ENCODE peak calls at places on chromosomes 16 and 17, in nine cellular contexts. X is endodermal cell; M is neural progenitor cell; T is PC-3; L is foreskin keratinocyte; G is right cardiac atrium; A is ascending aorta; N is naive thymus-derived CD4-positive, alpha-beta T cell; H is small intestine. Y is an unnamed sample. For H3K4me1, the result is how much of the 10 kb centered on the place peaks cover.

GRCh38 chr16:80007216-80007615 is 406.7 kb upstream of the MAF start:
- DNase-seq in X (no peak), M (no peak), T (no peak), L (no peak), G (no peak), A (no peak), N (no peak), H (no peak), Y (no peak)

GRCh38 chr17:45050680-45051059 is 762 bp downstream of the DCAKD start:
- DNase-seq in X (peak), M (peak), T (no peak), L (peak), G (no peak), A (no peak), N (peak), H (peak), Y (peak)

GRCh38 chr17:66652840-66653507 is 181.9 kb upstream of the CACNG5 start:
- DNase-seq in X (no peak), M (no peak), T (peak), L (peak), G (no peak), A (no peak), N (no peak), H (no peak), Y (no peak)

GRCh38 chr17:40319651-40320550 is 10.9 kb downstream of the RARA start:
- DNase-seq in X (no peak), M (no peak), T (no peak), L (no peak), G (peak), A (peak), N (peak), H (no peak), Y (peak)

GRCh38 chr17:7380855-7381683 is at the start of gene TNK1:
- DNase-seq in X (peak), M (peak), T (peak), L (peak), G (peak), A (peak), N (no peak), H (peak), Y (no peak)

GRCh38 chr16:50267151-50267631 is 840 bp downstream of the ADCY7 start:
- DNase-seq in X (peak), M (no peak), T (no peak), L (no peak), G (peak), A (no peak), N (no peak), H (no peak), Y (no peak)

GRCh38 chr17:68533887-68534700 is 21.9 kb downstream of the PRKAR1A start:
- DNase-seq in X (no peak), M (no peak), T (peak), L (no peak), G (no peak), A (no peak), N (no peak), H (no peak), Y (no peak)

GRCh38 chr17:81524063-81524864 is 3.9 kb upstream of the FSCN2 start:
- DNase-seq in X (no peak), M (no peak), T (no peak), L (no peak), G (peak), A (no peak), N (no peak), H (no peak), Y (peak)

GRCh38 chr16:30867747-30868146 is 26.1 kb downstream of the BCL7C start:
- DNase-seq in X (no peak), M (no peak), T (peak), L (no peak), G (no peak), A (no peak), N (no peak), H (no peak), Y (no peak)

GRCh38 chr17:76544916-76545365 is 5.1 kb downstream of the PRCD start:
- DNase-seq in X (no peak), M (no peak), T (no peak), L (no peak), G (no peak), A (no peak), N (no peak), H (no peak), Y (no peak)

GRCh38 chr17:76542984-76543383 is 3.1 kb downstream of the PRCD start:
- DNase-seq in X (no peak), M (no peak), T (no peak), L (no peak), G (no peak), A (no peak), N (no peak), H (no peak), Y (no peak)

GRCh38 chr17:76542566-76542971 is 2.7 kb downstream of the PRCD start:
- DNase-seq in X (no peak), M (no peak), T (no peak), L (no peak), G (no peak), A (no peak), N (no peak), H (peak), Y (no peak)

GRCh38 chr17:76544123-76544915 is 4.5 kb downstream of the PRCD start:
- DNase-seq in X (no peak), M (no peak), T (no peak), L (no peak), G (peak), A (no peak), N (no peak), H (no peak), Y (peak)

GRCh38 chr17:76543482-76544122 is 3.8 kb downstream of the PRCD start:
- DNase-seq in X (no peak), M (peak), T (no peak), L (no peak), G (peak), A (no peak), N (no peak), H (no peak), Y (no peak)
- H3K4me1 ChIP-seq in X (under half), M (under half), T (under half), L (under half), G (under half), A (under half), N (under half), H (under half), Y (under half)

GRCh38 chr16:89257281-89257731 is 39.8 kb downstream of the ZNF778 start:
- DNase-seq in X (peak), M (peak), T (peak), L (no peak), G (no peak), A (no peak), N (no peak), H (peak), Y (no peak)

GRCh38 chr16:89256651-89257254 is 39.2 kb downstream of the ZNF778 start:
- DNase-seq in X (peak), M (peak), T (peak), L (peak), G (peak), A (peak), N (peak), H (peak), Y (peak)

GRCh38 chr16:89257757-89258465 is 40.4 kb downstream of the ZNF778 start:
- DNase-seq in X (no peak), M (no peak), T (peak), L (no peak), G (no peak), A (no peak), N (no peak), H (peak), Y (no peak)

GRCh38 chr16:89248196-89249005 is 30.9 kb downstream of the ZNF778 start:
- DNase-seq in X (peak), M (no peak), T (no peak), L (no peak), G (no peak), A (no peak), N (no peak), H (no peak), Y (no peak)

GRCh38 chr16:89253548-89254287 is 36.2 kb downstream of the ZNF778 start:
- DNase-seq in X (no peak), M (no peak), T (no peak), L (no peak), G (no peak), A (no peak), N (no peak), H (no peak), Y (no peak)
- H3K4me1 ChIP-seq in X (under half), M (under half), T (under half), L (under half), G (under half), A (under half), N (under half), H (under half), Y (under half)

GRCh38 chr17:77140166-77140877 is 447 bp upstream of the SEC14L1 start:
- DNase-seq in X (peak), M (peak), T (peak), L (peak), G (peak), A (peak), N (peak), H (peak), Y (peak)
- H3K4me1 ChIP-seq in X (under half), M (under half), T (under half), L (under half), G (under half), A (under half), N (under half), H (under half), Y (under half)

GRCh38 chr17:32523017-32523680 is 36.4 kb downstream of the CDK5R1 start:
- DNase-seq in X (peak), M (no peak), T (no peak), L (no peak), G (no peak), A (no peak), N (no peak), H (peak), Y (peak)
- H3K4me1 ChIP-seq in X (under half), M (under half), T (under half), L (under half), G (under half), A (under half), N (under half), H (under half), Y (under half)

GRCh38 chr17:59337741-59338299 is 6.4 kb downstream of the YPEL2 start:
- DNase-seq in X (no peak), M (no peak), T (no peak), L (no peak), G (no peak), A (no peak), N (no peak), H (no peak), Y (no peak)

GRCh38 chr17:59333845-59334244 is 2.4 kb downstream of the YPEL2 start:
- DNase-seq in X (no peak), M (peak), T (no peak), L (no peak), G (no peak), A (no peak), N (no peak), H (no peak), Y (no peak)

GRCh38 chr17:59331929-59332889 is 754 bp downstream of the YPEL2 start:
- DNase-seq in X (peak), M (peak), T (no peak), L (no peak), G (peak), A (peak), N (peak), H (peak), Y (peak)

GRCh38 chr17:59332890-59333377 is 1.5 kb downstream of the YPEL2 start:
- DNase-seq in X (no peak), M (no peak), T (peak), L (peak), G (peak), A (peak), N (no peak), H (no peak), Y (no peak)

DNA sequence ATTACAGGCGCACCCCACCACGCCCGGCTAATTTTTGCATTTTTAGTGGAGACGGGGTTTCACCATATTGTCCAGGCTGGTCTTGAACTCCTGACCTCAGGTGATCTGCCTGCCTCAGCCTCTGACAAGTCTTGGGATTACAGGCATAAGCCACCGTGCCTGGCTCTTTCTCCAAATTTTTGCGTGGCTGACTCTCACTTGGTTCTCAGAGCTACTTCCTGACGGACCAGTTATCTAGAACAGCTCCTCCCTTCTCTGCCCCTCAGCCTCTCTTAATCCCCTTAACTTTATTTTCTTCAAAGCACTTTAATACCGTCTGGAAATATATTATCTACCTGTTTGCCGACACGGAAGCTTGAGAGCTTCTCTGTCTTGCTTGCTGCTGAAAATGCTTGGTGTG is 4.2 kb downstream of the YPEL2 start:
- DNase-seq in X (peak), M (no peak), T (no peak), L (no peak), G (no peak), A (no peak), N (no peak), H (no peak), Y (no peak)
- H3K4me1 ChIP-seq in X (under half), M (under half), T (under half), L (under half), G (under half), A (under half), N (under half), H (under half), Y (half or more)

Y was measured in CD4-positive, alpha-beta memory T cell.